ENCODE peak calls at places on chromosomes 5 and 9, in four cellular contexts. N, I, K and S are unnamed samples.

GRCh38 chr5:143501176-143501840 is 97.8 kb upstream of the NR3C1 start:
- DNase-seq in N (peak), I (no peak), K (no peak), S (no peak)

GRCh38 chr9:111599092-111599947 is at the start of gene PTGR1:
- DNase-seq in I (peak), N (peak), K (peak), S (peak)

GRCh38 chr9:131667576-131667975 is 72.3 kb downstream of the RAPGEF1 start:
- DNase-seq in N (no peak), I (no peak), K (no peak), S (no peak)

GRCh38 chr5:6837519-6838110 is 124.4 kb downstream of the TENT4A start:
- DNase-seq in K (no peak), N (no peak), I (no peak), S (no peak)

GRCh38 chr5:76402251-76402879 is 720 bp upstream of the IQGAP2 start:
- DNase-seq in I (no peak), N (no peak), K (peak), S (peak)

GRCh38 chr9:17294822-17295624 is 160.2 kb downstream of the CNTLN start:
- DNase-seq in N (no peak), I (no peak), K (no peak), S (no peak)

GRCh38 chr5:151900876-151901275 is 23.8 kb downstream of the GLRA1 start:
- DNase-seq in I (no peak), K (no peak), N (no peak), S (no peak)

GRCh38 chr9:77486968-77487367 is 161.2 kb downstream of the GNA14 start:
- DNase-seq in K (peak), N (no peak), I (no peak), S (no peak)

GRCh38 chr5:111834926-111835599 is 78.1 kb upstream of the NREP start:
- DNase-seq in K (no peak), N (no peak), I (no peak), S (no peak)
- TF ChIP-seq CTCF in K (no peak), N (peak), I (no peak), S (no peak)

GRCh38 chr5:94181940-94182339 is 436.5 kb downstream of the KIAA0825 start:
- DNase-seq in I (no peak), N (peak), K (no peak), S (no peak)
- TF ChIP-seq CTCF in I (no peak), N (peak), K (no peak), S (peak)

DNA sequence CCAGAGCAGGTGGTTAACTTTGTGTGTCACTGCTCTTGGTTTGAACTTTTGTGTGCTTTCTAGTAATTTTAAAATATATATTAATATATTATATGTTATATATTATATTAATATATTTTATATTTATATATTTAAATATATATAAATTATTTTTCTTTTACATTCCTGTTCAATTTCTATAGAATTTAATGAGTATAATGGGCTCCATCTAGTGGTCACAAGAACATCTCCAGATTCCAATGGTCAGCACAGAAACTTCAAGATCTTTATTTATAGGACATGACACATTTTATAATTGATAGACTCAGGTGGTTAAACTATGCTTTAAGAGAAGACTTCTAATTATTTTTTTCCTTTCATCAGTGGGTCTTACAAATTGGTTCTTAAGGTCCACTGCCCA is 39.1 kb downstream of the COL23A1 start:
- DNase-seq in I (no peak), N (peak), K (peak), S (no peak)
- TF ChIP-seq CTCF in I (peak), N (peak), K (peak), S (peak)

DNA sequence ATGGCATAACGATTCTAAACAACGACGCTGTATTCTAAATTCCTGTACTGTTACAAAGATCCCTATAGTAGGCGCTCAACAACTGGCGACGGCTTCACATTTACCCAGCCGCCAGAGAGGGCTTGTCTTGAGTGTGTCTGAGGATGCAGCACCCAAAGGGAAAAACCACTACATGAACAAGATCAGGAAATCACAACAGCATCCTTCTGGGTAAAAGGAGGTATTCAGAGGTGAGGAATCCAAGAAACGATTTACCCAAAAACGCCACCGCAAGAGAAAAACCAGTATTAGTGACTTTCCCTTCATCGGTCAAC is 711 bp downstream of the TTC33 start:
- DNase-seq in K (peak), N (peak), I (peak), S (peak)
- TF ChIP-seq CTCF in K (peak), N (peak), I (peak), S (peak)

DNA sequence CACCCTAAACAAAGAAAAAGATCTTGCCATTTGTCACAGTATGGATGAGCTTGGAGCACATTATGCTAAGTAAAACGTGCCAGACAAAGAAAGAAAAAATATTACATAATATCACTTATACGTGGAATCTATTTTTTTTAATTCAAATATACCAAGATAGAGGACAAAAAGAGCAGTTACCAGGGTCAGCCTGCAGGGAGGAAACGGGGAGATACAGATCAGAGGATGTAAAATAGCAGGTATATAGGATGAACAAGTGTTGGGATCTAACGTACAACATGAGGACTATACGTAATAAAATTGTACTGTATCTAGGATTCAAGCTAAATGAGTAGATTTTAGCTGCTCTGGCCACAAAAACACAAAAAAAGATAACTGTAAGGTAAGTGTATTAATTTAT is 247.5 kb downstream of the TMEM161B start:
- DNase-seq in I (no peak), K (no peak), N (no peak), S (no peak)
- TF ChIP-seq CTCF in I (no peak), K (no peak), N (no peak), S (no peak)